ENCODE peak calls at places on chromosomes 1 and 21, in seven cellular contexts. One of them, this sample, is unnamed. For H3K4me1, the result is how much of the 10 kb centered on the place peaks cover.

GRCh38 chr1:10980094-10980577 is 32.3 kb upstream of the TARDBP start:
- DNase-seq in heart left ventricle: peak
- DNase-seq in A549: no peak
- DNase-seq in body of pancreas: peak
- DNase-seq in transverse colon: peak
- DNase-seq in K562: no peak
- DNase-seq in IMR-90: peak
- DNase-seq in this sample: peak

GRCh38 chr1:167000546-167000945 is 11.5 kb downstream of the MAEL start:
- DNase-seq in heart left ventricle: no peak
- DNase-seq in A549: no peak
- DNase-seq in body of pancreas: no peak
- DNase-seq in transverse colon: no peak
- DNase-seq in K562: no peak
- DNase-seq in IMR-90: no peak
- DNase-seq in this sample: no peak

GRCh38 chr1:152053375-152053774 is 16.6 kb upstream of the S100A11 start:
- DNase-seq in heart left ventricle: no peak
- DNase-seq in A549: no peak
- DNase-seq in body of pancreas: no peak
- DNase-seq in transverse colon: no peak
- DNase-seq in K562: no peak
- DNase-seq in IMR-90: no peak
- DNase-seq in this sample: no peak

GRCh38 chr1:33183306-33183705 is 1.5 kb upstream of the TRIM62 start:
- DNase-seq in heart left ventricle: no peak
- DNase-seq in A549: no peak
- DNase-seq in body of pancreas: no peak
- DNase-seq in transverse colon: no peak
- DNase-seq in K562: no peak
- DNase-seq in IMR-90: no peak
- DNase-seq in this sample: no peak

GRCh38 chr1:162954824-162955223 is 93.8 kb upstream of the CCDC190 start:
- DNase-seq in heart left ventricle: no peak
- DNase-seq in A549: no peak
- DNase-seq in body of pancreas: no peak
- DNase-seq in transverse colon: no peak
- DNase-seq in K562: no peak
- DNase-seq in IMR-90: peak
- DNase-seq in this sample: no peak

GRCh38 chr1:201085902-201086735 is 26.1 kb downstream of the CACNA1S start:
- DNase-seq in heart left ventricle: peak
- DNase-seq in A549: peak
- DNase-seq in body of pancreas: peak
- DNase-seq in transverse colon: peak
- DNase-seq in K562: peak
- DNase-seq in IMR-90: peak
- DNase-seq in this sample: no peak

GRCh38 chr1:150748859-150749719 is 16.5 kb downstream of the CTSS start:
- DNase-seq in heart left ventricle: no peak
- DNase-seq in A549: no peak
- DNase-seq in body of pancreas: no peak
- DNase-seq in transverse colon: no peak
- DNase-seq in K562: peak
- DNase-seq in IMR-90: no peak
- DNase-seq in this sample: no peak

GRCh38 chr1:192225713-192226112 is 67.5 kb downstream of the RGS18 start:
- DNase-seq in heart left ventricle: no peak
- DNase-seq in A549: no peak
- DNase-seq in body of pancreas: no peak
- DNase-seq in transverse colon: no peak
- DNase-seq in K562: no peak
- DNase-seq in IMR-90: peak
- DNase-seq in this sample: no peak

GRCh38 chr1:55913565-55913964 is 665.8 kb downstream of the PLPP3 start:
- DNase-seq in heart left ventricle: no peak
- DNase-seq in A549: no peak
- DNase-seq in body of pancreas: no peak
- DNase-seq in transverse colon: no peak
- DNase-seq in K562: no peak
- DNase-seq in IMR-90: no peak
- DNase-seq in this sample: no peak

GRCh38 chr21:38597436-38597835 is 99.2 kb upstream of the ERG start:
- DNase-seq in heart left ventricle: no peak
- DNase-seq in A549: no peak
- DNase-seq in body of pancreas: no peak
- DNase-seq in transverse colon: no peak
- DNase-seq in K562: no peak
- DNase-seq in IMR-90: no peak
- DNase-seq in this sample: no peak

GRCh38 chr1:83511327-83511726 is 487.6 kb downstream of the TTLL7 start:
- DNase-seq in heart left ventricle: no peak
- DNase-seq in A549: no peak
- DNase-seq in body of pancreas: no peak
- DNase-seq in transverse colon: no peak
- DNase-seq in K562: no peak
- DNase-seq in IMR-90: no peak
- DNase-seq in this sample: no peak

GRCh38 chr1:209875510-209875909 is 47.7 kb downstream of the UTP25 start:
- DNase-seq in heart left ventricle: no peak
- DNase-seq in A549: peak
- DNase-seq in body of pancreas: no peak
- DNase-seq in transverse colon: no peak
- DNase-seq in K562: no peak
- DNase-seq in IMR-90: peak
- DNase-seq in this sample: no peak

GRCh38 chr1:241411776-241412338 is 54.9 kb upstream of the RGS7 start:
- DNase-seq in heart left ventricle: no peak
- DNase-seq in A549: no peak
- DNase-seq in body of pancreas: no peak
- DNase-seq in transverse colon: no peak
- DNase-seq in K562: no peak
- DNase-seq in IMR-90: no peak
- DNase-seq in this sample: no peak

GRCh38 chr21:44084496-44085241 is 22.5 kb upstream of the PWP2 start:
- DNase-seq in heart left ventricle: no peak
- DNase-seq in A549: no peak
- DNase-seq in body of pancreas: no peak
- DNase-seq in transverse colon: no peak
- DNase-seq in K562: no peak
- DNase-seq in IMR-90: no peak
- DNase-seq in this sample: peak

GRCh38 chr1:241323510-241323909 is 33.5 kb downstream of the RGS7 start:
- DNase-seq in heart left ventricle: no peak
- DNase-seq in A549: peak
- DNase-seq in body of pancreas: no peak
- DNase-seq in transverse colon: peak
- DNase-seq in K562: no peak
- DNase-seq in IMR-90: peak
- DNase-seq in this sample: no peak

GRCh38 chr1:63124666-63125191 is 197.6 kb upstream of the FOXD3 start:
- DNase-seq in heart left ventricle: no peak
- DNase-seq in A549: no peak
- DNase-seq in body of pancreas: no peak
- DNase-seq in transverse colon: no peak
- DNase-seq in K562: no peak
- DNase-seq in IMR-90: peak
- DNase-seq in this sample: no peak

GRCh38 chr1:41619511-41620364 is 135.3 kb upstream of the EDN2 start:
- DNase-seq in heart left ventricle: no peak
- DNase-seq in A549: no peak
- DNase-seq in body of pancreas: no peak
- DNase-seq in transverse colon: no peak
- DNase-seq in K562: no peak
- DNase-seq in IMR-90: no peak
- DNase-seq in this sample: no peak

GRCh38 chr1:203051841-203052324 is 25.6 kb downstream of the PPFIA4 start:
- DNase-seq in heart left ventricle: no peak
- DNase-seq in A549: no peak
- DNase-seq in body of pancreas: no peak
- DNase-seq in transverse colon: no peak
- DNase-seq in K562: no peak
- DNase-seq in IMR-90: no peak
- DNase-seq in this sample: no peak

GRCh38 chr1:13762642-13763041 is 62.7 kb downstream of the PRDM2 start:
- DNase-seq in heart left ventricle: no peak
- DNase-seq in A549: no peak
- DNase-seq in body of pancreas: no peak
- DNase-seq in transverse colon: no peak
- DNase-seq in K562: no peak
- DNase-seq in IMR-90: no peak
- DNase-seq in this sample: no peak

GRCh38 chr1:151340870-151341754 is 5.9 kb downstream of the RFX5 start:
- DNase-seq in heart left ventricle: no peak
- DNase-seq in A549: peak
- DNase-seq in body of pancreas: peak
- DNase-seq in transverse colon: peak
- DNase-seq in K562: peak
- DNase-seq in IMR-90: peak
- DNase-seq in this sample: no peak

GRCh38 chr1:69569983-69570755 is 2.4 kb downstream of the LRRC7 start:
- DNase-seq in heart left ventricle: no peak
- DNase-seq in A549: no peak
- DNase-seq in body of pancreas: no peak
- DNase-seq in transverse colon: no peak
- DNase-seq in K562: no peak
- DNase-seq in IMR-90: no peak
- DNase-seq in this sample: no peak

GRCh38 chr1:44076093-44076492 is 42.5 kb upstream of the KLF17 start:
- DNase-seq in heart left ventricle: no peak
- DNase-seq in A549: no peak
- DNase-seq in body of pancreas: no peak
- DNase-seq in transverse colon: no peak
- DNase-seq in K562: no peak
- DNase-seq in IMR-90: no peak
- DNase-seq in this sample: no peak

GRCh38 chr1:153944822-153945117 is 1.7 kb downstream of the DENND4B start:
- DNase-seq in heart left ventricle: no peak
- DNase-seq in A549: no peak
- DNase-seq in body of pancreas: no peak
- DNase-seq in transverse colon: no peak
- DNase-seq in K562: no peak
- DNase-seq in IMR-90: no peak
- DNase-seq in this sample: no peak

GRCh38 chr1:223266632-223267172 is 97.3 kb downstream of the SUSD4 start:
- DNase-seq in heart left ventricle: no peak
- DNase-seq in A549: no peak
- DNase-seq in body of pancreas: no peak
- DNase-seq in transverse colon: no peak
- DNase-seq in K562: no peak
- DNase-seq in IMR-90: no peak
- DNase-seq in this sample: no peak

GRCh38 chr1:112508242-112509004 is at the start of gene WNT2B:
- DNase-seq in heart left ventricle: no peak
- DNase-seq in A549: no peak
- DNase-seq in body of pancreas: peak
- DNase-seq in transverse colon: peak
- DNase-seq in K562: peak
- DNase-seq in IMR-90: no peak
- DNase-seq in this sample: no peak

GRCh38 chr1:21439721-21440629 is at the start of gene NBPF3:
- DNase-seq in heart left ventricle: peak
- DNase-seq in A549: peak
- DNase-seq in body of pancreas: peak
- DNase-seq in transverse colon: peak
- DNase-seq in K562: peak
- DNase-seq in IMR-90: peak
- DNase-seq in this sample: peak
- TF ChIP-seq POLR2A in heart left ventricle: no peak
- TF ChIP-seq POLR2A in A549: peak
- TF ChIP-seq POLR2A in body of pancreas: peak
- TF ChIP-seq POLR2A in transverse colon: peak
- TF ChIP-seq POLR2A in K562: no peak
- TF ChIP-seq POLR2A in IMR-90: no peak
- TF ChIP-seq POLR2A in this sample: no peak

GRCh38 chr1:90722874-90723273 is 5.8 kb upstream of the BARHL2 start:
- DNase-seq in heart left ventricle: no peak
- DNase-seq in A549: no peak
- DNase-seq in body of pancreas: no peak
- DNase-seq in transverse colon: no peak
- DNase-seq in K562: no peak
- DNase-seq in IMR-90: no peak
- DNase-seq in this sample: no peak
- H3K4me1 ChIP-seq in heart left ventricle: under half
- H3K4me1 ChIP-seq in A549: under half
- H3K4me1 ChIP-seq in body of pancreas: under half
- H3K4me1 ChIP-seq in transverse colon: under half
- H3K4me1 ChIP-seq in K562: under half
- H3K4me1 ChIP-seq in IMR-90: under half
- H3K4me1 ChIP-seq in this sample: half or more

DNA sequence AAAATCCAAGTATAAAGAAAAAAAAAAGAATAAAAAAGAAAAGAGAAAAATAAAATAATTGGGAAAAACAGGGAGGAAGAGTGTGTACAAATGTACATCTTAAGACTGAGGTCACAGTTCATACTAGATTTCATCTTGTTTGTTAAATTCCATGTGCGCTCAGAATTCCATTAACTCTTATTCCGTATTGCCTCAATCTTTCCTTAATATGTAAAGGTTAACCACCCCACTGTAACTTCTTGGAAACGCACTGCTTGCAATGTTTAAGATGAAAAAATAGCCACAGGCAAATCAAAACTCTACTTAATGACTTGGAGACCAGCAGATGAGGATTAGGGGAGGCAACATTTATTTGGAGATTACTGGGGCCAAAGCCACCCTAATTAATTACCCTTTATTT is 23.9 kb upstream of the KCNE1 start:
- DNase-seq in heart left ventricle: no peak
- DNase-seq in A549: no peak
- DNase-seq in body of pancreas: no peak
- DNase-seq in transverse colon: no peak
- DNase-seq in K562: no peak
- DNase-seq in IMR-90: no peak
- DNase-seq in this sample: no peak
- TF ChIP-seq POLR2A in heart left ventricle: no peak
- TF ChIP-seq POLR2A in A549: no peak
- TF ChIP-seq POLR2A in body of pancreas: no peak
- TF ChIP-seq POLR2A in transverse colon: no peak
- TF ChIP-seq POLR2A in K562: no peak
- TF ChIP-seq POLR2A in IMR-90: no peak
- TF ChIP-seq POLR2A in this sample: no peak

GRCh38 chr1:37439672-37439995 is 34.7 kb upstream of the ZC3H12A start:
- DNase-seq in heart left ventricle: no peak
- DNase-seq in A549: no peak
- DNase-seq in body of pancreas: no peak
- DNase-seq in transverse colon: no peak
- DNase-seq in K562: no peak
- DNase-seq in IMR-90: no peak
- DNase-seq in this sample: no peak

GRCh38 chr1:37438037-37438970 is 36.1 kb upstream of the ZC3H12A start:
- DNase-seq in heart left ventricle: no peak
- DNase-seq in A549: no peak
- DNase-seq in body of pancreas: no peak
- DNase-seq in transverse colon: no peak
- DNase-seq in K562: no peak
- DNase-seq in IMR-90: no peak
- DNase-seq in this sample: no peak

GRCh38 chr1:37441490-37441889 is 32.9 kb upstream of the ZC3H12A start:
- DNase-seq in heart left ventricle: no peak
- DNase-seq in A549: no peak
- DNase-seq in body of pancreas: no peak
- DNase-seq in transverse colon: no peak
- DNase-seq in K562: no peak
- DNase-seq in IMR-90: no peak
- DNase-seq in this sample: no peak

GRCh38 chr1:37437058-37437457 is 37.3 kb upstream of the ZC3H12A start:
- DNase-seq in heart left ventricle: no peak
- DNase-seq in A549: no peak
- DNase-seq in body of pancreas: no peak
- DNase-seq in transverse colon: no peak
- DNase-seq in K562: no peak
- DNase-seq in IMR-90: no peak
- DNase-seq in this sample: no peak

GRCh38 chr1:37438971-37439671 is 35.3 kb upstream of the ZC3H12A start:
- DNase-seq in heart left ventricle: no peak
- DNase-seq in A549: no peak
- DNase-seq in body of pancreas: no peak
- DNase-seq in transverse colon: no peak
- DNase-seq in K562: no peak
- DNase-seq in IMR-90: no peak
- DNase-seq in this sample: no peak
- H3K4me1 ChIP-seq in heart left ventricle: under half
- H3K4me1 ChIP-seq in A549: under half
- H3K4me1 ChIP-seq in body of pancreas: under half
- H3K4me1 ChIP-seq in transverse colon: under half
- H3K4me1 ChIP-seq in K562: under half
- H3K4me1 ChIP-seq in IMR-90: under half
- H3K4me1 ChIP-seq in this sample: under half

This sample was measured in sigmoid colon.